ENCODE peak calls at places on chromosomes 16 and 17, in nine cellular contexts. K is astrocyte, D is stomach, Y is body of pancreas, C is heart left ventricle, U is upper lobe of right lung, N is fibroblast of lung, M is RWPE2, W is endodermal cell. X is an unnamed sample. For H3K36me3, the result is how much of the 10 kb centered on the place peaks cover.

GRCh38 chr17:82565551-82565950 is 46.0 kb downstream of the FOXK2 start:
- DNase-seq in K (no peak), N (no peak), U (no peak), D (no peak), M (no peak), Y (no peak), C (no peak), W (no peak), X (no peak)

GRCh38 chr17:8294814-8295316 is 335 bp downstream of the SLC25A35 start:
- DNase-seq in M (no peak), U (no peak), D (no peak), Y (no peak), N (no peak), C (no peak), W (no peak), K (no peak), X (no peak)

GRCh38 chr16:28321700-28322411 is 29.5 kb downstream of the SBK1 start:
- DNase-seq in M (no peak), N (peak), C (no peak), Y (peak), W (peak), D (no peak), K (peak), U (no peak), X (peak)

GRCh38 chr17:67477687-67478086 is 100.6 kb downstream of the PITPNC1 start:
- DNase-seq in D (no peak), N (peak), M (no peak), C (no peak), Y (no peak), U (no peak), W (peak), K (peak), X (peak)

GRCh38 chr17:59038734-59039133 is 67.9 kb downstream of the TRIM37 start:
- DNase-seq in D (no peak), Y (peak), K (peak), U (no peak), M (no peak), C (no peak), N (peak), W (peak), X (peak)

GRCh38 chr17:38456031-38456815 is 28.0 kb downstream of the ARHGAP23 start:
- DNase-seq in K (no peak), N (no peak), Y (no peak), C (no peak), M (no peak), D (no peak), U (no peak), W (peak), X (no peak)

GRCh38 chr17:59842901-59843652 is 49.7 kb downstream of the TUBD1 start:
- DNase-seq in Y (peak), D (peak), W (peak), K (peak), M (peak), C (no peak), N (peak), U (peak), X (peak)

GRCh38 chr16:1397779-1398178 is 16.7 kb downstream of the UNKL start:
- DNase-seq in M (no peak), W (no peak), D (no peak), N (no peak), K (no peak), C (no peak), Y (no peak), U (no peak), X (no peak)

GRCh38 chr17:76588182-76588581 is 2.5 kb upstream of the ST6GALNAC2 start:
- DNase-seq in K (no peak), C (no peak), M (no peak), N (no peak), D (no peak), Y (no peak), U (peak), W (no peak), X (no peak)

GRCh38 chr16:49287572-49287971 is 5.9 kb upstream of the CBLN1 start:
- DNase-seq in M (no peak), K (no peak), C (no peak), Y (no peak), W (peak), N (no peak), D (no peak), U (no peak), X (no peak)

GRCh38 chr16:81878529-81878928 is 99.4 kb downstream of the PLCG2 start:
- DNase-seq in N (no peak), M (no peak), W (no peak), Y (no peak), U (no peak), D (no peak), C (no peak), K (no peak), X (no peak)

GRCh38 chr16:81881228-81881627 is 102.1 kb downstream of the PLCG2 start:
- DNase-seq in C (no peak), D (no peak), U (no peak), W (no peak), Y (no peak), M (no peak), N (no peak), K (no peak), X (no peak)

GRCh38 chr16:81880816-81881215 is 101.7 kb downstream of the PLCG2 start:
- DNase-seq in W (no peak), N (no peak), U (no peak), Y (no peak), K (no peak), C (no peak), D (no peak), M (no peak), X (no peak)

GRCh38 chr16:81882559-81882958 is 103.5 kb downstream of the PLCG2 start:
- DNase-seq in K (no peak), D (no peak), Y (no peak), W (no peak), N (no peak), C (no peak), M (no peak), U (no peak), X (no peak)

GRCh38 chr16:81879625-81880024 is 100.5 kb downstream of the PLCG2 start:
- DNase-seq in W (peak), Y (no peak), M (no peak), U (no peak), D (no peak), C (no peak), N (no peak), K (no peak), X (no peak)
- TF ChIP-seq CTCF in W (peak), Y (no peak), M (no peak), U (peak), D (no peak), C (no peak), N (no peak), K (no peak), X (peak)

GRCh38 chr16:16047761-16048160 is 98.3 kb downstream of the ABCC1 start:
- DNase-seq in W (no peak), C (no peak), N (no peak), K (no peak), M (no peak), D (no peak), U (no peak), Y (no peak), X (no peak)

GRCh38 chr16:16045311-16045710 is 95.9 kb downstream of the ABCC1 start:
- DNase-seq in C (no peak), K (no peak), D (no peak), N (no peak), M (no peak), U (no peak), Y (no peak), W (no peak), X (no peak)

GRCh38 chr16:16048904-16049582 is 99.6 kb downstream of the ABCC1 start:
- DNase-seq in D (no peak), N (no peak), M (no peak), W (peak), U (no peak), C (peak), Y (no peak), K (no peak), X (no peak)

GRCh38 chr16:16042076-16042475 is 92.7 kb downstream of the ABCC1 start:
- DNase-seq in M (no peak), D (peak), N (peak), Y (peak), W (no peak), C (peak), U (no peak), K (peak), X (peak)

DNA sequence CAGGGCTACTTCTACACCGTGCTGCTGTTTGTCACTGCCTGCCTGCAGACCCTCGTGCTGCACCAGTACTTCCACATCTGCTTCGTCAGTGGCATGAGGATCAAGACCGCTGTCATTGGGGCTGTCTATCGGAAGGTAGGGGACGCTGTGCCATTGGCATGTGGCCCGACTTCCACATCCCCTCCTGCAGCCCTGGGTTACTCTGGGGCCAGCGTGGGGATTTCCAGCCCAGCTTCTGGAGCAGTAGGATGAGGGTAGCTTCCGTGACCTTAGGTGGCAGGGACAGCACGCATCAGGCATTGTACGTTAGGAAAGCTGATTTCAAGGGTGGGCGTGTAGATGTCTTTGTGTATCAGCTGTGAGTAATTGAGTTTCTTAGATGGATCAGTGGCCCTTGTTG is 96.5 kb downstream of the ABCC1 start:
- DNase-seq in D (no peak), C (no peak), W (peak), Y (no peak), K (no peak), U (no peak), N (no peak), M (no peak), X (no peak)
- H3K36me3 ChIP-seq in D (half or more), C (half or more), W (half or more), Y (under half), K (under half), U (half or more), N (under half), M (half or more), X (half or more)

GRCh38 chr17:39926135-39926587 is 1.2 kb downstream of the ORMDL3 start:
- DNase-seq in K (no peak), N (no peak), M (no peak), U (no peak), C (no peak), Y (no peak), W (peak), D (no peak), X (no peak)

GRCh38 chr17:39925282-39926134 is 1.9 kb downstream of the ORMDL3 start:
- DNase-seq in D (no peak), Y (no peak), C (no peak), W (no peak), U (no peak), M (no peak), N (no peak), K (no peak), X (no peak)

GRCh38 chr17:39923230-39923629 is 4.2 kb downstream of the ORMDL3 start:
- DNase-seq in M (no peak), D (no peak), N (no peak), U (no peak), K (no peak), Y (no peak), C (no peak), W (no peak), X (no peak)

GRCh38 chr17:39923836-39924690 is 3.3 kb downstream of the ORMDL3 start:
- DNase-seq in Y (no peak), W (peak), U (no peak), N (no peak), D (no peak), C (no peak), M (no peak), K (no peak), X (peak)

GRCh38 chr17:39924691-39925055 is 2.7 kb downstream of the ORMDL3 start:
- DNase-seq in D (no peak), N (no peak), U (no peak), K (no peak), W (no peak), M (no peak), Y (no peak), C (no peak), X (no peak)
- TF ChIP-seq CTCF in D (no peak), N (no peak), U (no peak), K (no peak), W (no peak), M (no peak), Y (no peak), C (no peak), X (no peak)

DNA sequence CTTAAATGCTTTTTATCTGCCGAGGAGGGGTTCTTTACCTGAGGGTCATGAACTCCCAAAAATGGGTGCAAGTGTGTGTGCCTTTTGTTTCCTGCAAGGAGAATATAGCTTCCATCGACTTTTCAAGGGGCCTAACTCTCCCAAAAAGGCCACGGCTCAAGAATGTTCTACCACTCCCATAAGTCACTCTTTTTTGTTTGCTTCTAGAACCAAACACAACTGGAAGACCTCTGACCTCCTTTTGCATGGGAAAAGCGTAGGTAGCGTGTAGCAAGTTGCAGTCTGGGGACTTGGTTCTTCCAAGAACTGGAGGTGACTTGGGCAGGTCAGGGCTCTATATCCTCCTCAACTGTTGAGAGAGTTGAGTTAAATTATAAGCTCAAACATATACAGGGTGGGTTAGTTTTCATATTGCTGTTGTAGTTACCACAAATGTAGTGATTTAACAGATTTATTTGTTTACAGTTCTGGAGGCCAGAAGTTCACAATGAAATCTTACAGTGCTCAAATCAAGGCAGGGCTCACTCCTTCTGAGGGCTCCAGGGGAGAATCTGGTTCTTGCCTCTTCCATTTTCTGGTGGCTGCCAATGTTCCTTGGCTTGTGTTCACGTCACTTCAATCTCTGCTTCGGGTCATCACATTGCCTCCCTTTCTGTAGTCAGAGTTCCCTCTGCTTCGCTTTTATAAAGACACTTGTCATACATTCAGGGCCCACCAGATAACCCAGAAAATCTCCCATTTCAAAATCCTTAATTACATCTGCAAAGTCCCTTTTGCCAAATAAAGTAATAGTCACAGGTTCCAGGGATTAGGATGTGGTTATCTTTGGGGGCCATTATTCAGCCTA is 1.4 kb downstream of the TMEM97 start:
- DNase-seq in K (no peak), C (no peak), W (no peak), N (no peak), D (no peak), U (no peak), Y (no peak), M (no peak), X (no peak)
- H3K36me3 ChIP-seq in K (under half), C (under half), W (under half), N (under half), D (under half), U (under half), Y (under half), M (under half), X (under half)

DNA sequence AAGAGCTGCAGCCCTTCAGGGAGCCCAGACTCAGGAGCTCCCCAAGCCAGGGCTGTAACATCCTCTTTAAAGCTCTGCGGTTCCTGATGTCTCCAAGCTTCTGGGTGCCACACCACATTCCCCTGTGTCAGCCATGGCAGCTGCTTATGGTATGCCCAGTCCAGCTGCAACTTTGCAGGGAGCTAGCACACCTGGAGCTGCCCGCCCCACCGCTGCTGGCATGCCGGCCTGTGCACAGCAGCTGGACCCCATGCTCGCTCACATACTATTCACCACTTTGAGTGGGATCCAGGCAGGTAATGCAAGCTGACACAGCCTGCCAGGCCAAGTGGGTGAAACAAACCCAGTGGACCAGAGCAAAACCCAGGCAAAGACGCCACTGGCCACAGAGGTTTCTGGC is 305.6 kb upstream of the AXIN2 start:
- DNase-seq in Y (no peak), U (no peak), D (no peak), N (no peak), W (no peak), C (no peak), K (no peak), M (no peak), X (no peak)
- TF ChIP-seq CTCF in Y (no peak), U (no peak), D (no peak), N (no peak), W (no peak), C (no peak), K (no peak), M (no peak), X (no peak)

X was measured in brain microvascular endothelial cell.